ENCODE peak calls at places on chromosome 9, in six cellular contexts. One of them, this sample, is unnamed.
A peak's percentile ranks its signal among the peaks of the same experiment; 100 is the strongest.

GRCh38 chr9:135857371-135857786 is 50.0 kb downstream of the CAMSAP1 start:
- DNase-seq in CD8-positive, alpha-beta T cell: no peak
- DNase-seq in C1 segment of cervical spinal cord: no peak
- DNase-seq in HL-60: no peak
- DNase-seq in cardiac muscle cell: peak; percentile 11
- DNase-seq in NCI-H187: no peak
- DNase-seq in this sample: no peak

GRCh38 chr9:83312543-83312942 is 225.7 kb downstream of the FRMD3 start:
- DNase-seq in CD8-positive, alpha-beta T cell: no peak
- DNase-seq in C1 segment of cervical spinal cord: no peak
- DNase-seq in HL-60: no peak
- DNase-seq in cardiac muscle cell: no peak
- DNase-seq in NCI-H187: no peak
- DNase-seq in this sample: no peak

GRCh38 chr9:122561446-122561845 is 8.5 kb downstream of the OR1N2 start:
- DNase-seq in CD8-positive, alpha-beta T cell: no peak
- DNase-seq in NCI-H187: no peak
- DNase-seq in HL-60: no peak
- DNase-seq in C1 segment of cervical spinal cord: no peak
- DNase-seq in cardiac muscle cell: no peak
- DNase-seq in this sample: no peak

GRCh38 chr9:9912459-9912858 is 700.3 kb downstream of the PTPRD start:
- DNase-seq in C1 segment of cervical spinal cord: no peak
- DNase-seq in CD8-positive, alpha-beta T cell: no peak
- DNase-seq in NCI-H187: no peak
- DNase-seq in cardiac muscle cell: no peak
- DNase-seq in HL-60: no peak
- DNase-seq in this sample: no peak

GRCh38 chr9:128409450-128409849 is 11.2 kb upstream of the CERCAM start:
- DNase-seq in C1 segment of cervical spinal cord: no peak
- DNase-seq in HL-60: no peak
- DNase-seq in cardiac muscle cell: no peak
- DNase-seq in NCI-H187: no peak
- DNase-seq in CD8-positive, alpha-beta T cell: no peak
- DNase-seq in this sample: no peak

GRCh38 chr9:134689320-134690181 is 47.9 kb downstream of the COL5A1 start:
- DNase-seq in C1 segment of cervical spinal cord: no peak
- DNase-seq in HL-60: peak; percentile 26
- DNase-seq in NCI-H187: no peak
- DNase-seq in cardiac muscle cell: peak; percentile 69
- DNase-seq in CD8-positive, alpha-beta T cell: no peak
- DNase-seq in this sample: no peak

GRCh38 chr9:36788534-36788933 is 215.8 kb downstream of the MELK start:
- DNase-seq in HL-60: no peak
- DNase-seq in NCI-H187: no peak
- DNase-seq in CD8-positive, alpha-beta T cell: no peak
- DNase-seq in cardiac muscle cell: no peak
- DNase-seq in C1 segment of cervical spinal cord: no peak
- DNase-seq in this sample: no peak

GRCh38 chr9:27453860-27454553 is 70.1 kb upstream of the IFNK start:
- DNase-seq in HL-60: no peak
- DNase-seq in C1 segment of cervical spinal cord: no peak
- DNase-seq in CD8-positive, alpha-beta T cell: no peak
- DNase-seq in cardiac muscle cell: no peak
- DNase-seq in NCI-H187: no peak
- DNase-seq in this sample: no peak

This sample was measured in retinal pigment epithelial cell.